ENCODE peak calls at places on chromosome 7, in four cellular contexts. M, V, D and X are unnamed samples.

GRCh38 chr7:2242541-2243482 is 786 bp downstream of the NUDT1 start:
- DNase-seq in M (peak), V (peak), D (no peak), X (peak)

GRCh38 chr7:55486991-55487390 is 85.3 kb downstream of the VOPP1 start:
- DNase-seq in M (no peak), V (no peak), D (no peak), X (no peak)

GRCh38 chr7:54111850-54112249 is 430.3 kb upstream of the VSTM2A start:
- DNase-seq in M (no peak), V (no peak), D (no peak), X (no peak)

GRCh38 chr7:156816943-156817572 is 75.9 kb downstream of the LMBR1 start:
- DNase-seq in M (no peak), V (peak), D (no peak), X (peak)

GRCh38 chr7:103106336-103107070 is 31.6 kb downstream of the ARMC10 start:
- DNase-seq in M (no peak), V (peak), D (peak), X (no peak)

GRCh38 chr7:143390098-143390772 is 9.1 kb downstream of the ZYX start:
- DNase-seq in M (no peak), V (no peak), D (no peak), X (no peak)

GRCh38 chr7:36473454-36474282 is 84.0 kb downstream of the ANLN start:
- DNase-seq in M (peak), V (peak), D (no peak), X (peak)

GRCh38 chr7:135512135-135512887 is 2.4 kb upstream of the CNOT4 start:
- DNase-seq in M (peak), V (peak), D (no peak), X (peak)

GRCh38 chr7:83413425-83413824 is 235.5 kb downstream of the SEMA3E start:
- DNase-seq in M (no peak), V (no peak), D (no peak), X (no peak)
- TF ChIP-seq CHD2 in M (no peak), V (no peak), D (no peak), X (no peak)

DNA sequence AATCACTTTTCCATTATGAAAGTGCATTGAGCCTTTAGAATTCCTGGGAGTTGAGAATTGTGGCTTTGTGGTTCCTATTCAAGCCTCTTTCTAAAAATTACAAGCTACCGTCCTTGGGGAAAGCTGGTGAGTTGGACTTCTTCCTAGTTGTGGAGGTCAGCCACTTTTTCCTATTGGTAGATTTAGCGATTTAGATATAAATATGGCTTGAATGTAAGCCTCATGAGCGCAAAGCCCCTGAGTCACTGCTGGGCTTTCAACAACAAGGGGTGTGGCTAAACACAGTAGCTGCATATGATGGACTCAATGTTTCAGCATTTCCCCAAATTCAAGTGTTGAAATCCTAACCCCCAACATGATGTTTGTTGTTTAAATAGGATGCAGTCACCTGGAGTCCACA is 150.0 kb upstream of the IGFBP3 start:
- DNase-seq in M (no peak), V (no peak), D (no peak), X (no peak)
- TF ChIP-seq RNF2 in M (no peak), V (no peak), D (no peak), X (no peak)

GRCh38 chr7:142188159-142188558 is 69.7 kb downstream of the PRSS58 start:
- DNase-seq in M (no peak), V (no peak), D (no peak), X (no peak)
- TF ChIP-seq USF2 in M (no peak), V (no peak), D (no peak), X (no peak)

GRCh38 chr7:41809081-41809480 is 106.2 kb upstream of the INHBA start:
- DNase-seq in M (no peak), V (no peak), D (no peak), X (no peak)

GRCh38 chr7:41808541-41808940 is 105.7 kb upstream of the INHBA start:
- DNase-seq in M (no peak), V (no peak), D (peak), X (no peak)

GRCh38 chr7:41810258-41810576 is 107.3 kb upstream of the INHBA start:
- DNase-seq in M (no peak), V (no peak), D (no peak), X (no peak)

GRCh38 chr7:41814888-41815287 is 112.0 kb upstream of the INHBA start:
- DNase-seq in M (no peak), V (no peak), D (no peak), X (no peak)

GRCh38 chr7:41809487-41810257 is 106.8 kb upstream of the INHBA start:
- DNase-seq in M (no peak), V (no peak), D (no peak), X (no peak)
- TF ChIP-seq CHD2 in M (no peak), V (no peak), D (no peak), X (no peak)

GRCh38 chr7:75793676-75794075 is 19.9 kb downstream of the CCL24 start:
- DNase-seq in M (no peak), V (no peak), D (no peak), X (no peak)
- TF ChIP-seq RNF2 in M (no peak), V (no peak), D (no peak), X (no peak)

GRCh38 chr7:130758429-130759056 is 24.5 kb upstream of the KLF14 start:
- DNase-seq in M (peak), V (peak), D (no peak), X (peak)
- TF ChIP-seq USF2 in M (no peak), V (no peak), D (no peak), X (no peak)

GRCh38 chr7:20158684-20159083 is 58.5 kb downstream of the MACC1 start:
- DNase-seq in M (no peak), V (peak), D (no peak), X (no peak)
- TF ChIP-seq CHD2 in M (no peak), V (no peak), D (no peak), X (no peak)

GRCh38 chr7:16846611-16847165 is 35.1 kb downstream of the AGR3 start:
- DNase-seq in M (no peak), V (no peak), D (no peak), X (peak)

GRCh38 chr7:16849295-16850148 is 32.3 kb downstream of the AGR3 start:
- DNase-seq in M (no peak), V (no peak), D (no peak), X (no peak)

GRCh38 chr7:16845746-16846145 is 36.0 kb downstream of the AGR3 start:
- DNase-seq in M (no peak), V (no peak), D (no peak), X (no peak)

GRCh38 chr7:16850772-16851466 is 30.9 kb downstream of the AGR3 start:
- DNase-seq in M (no peak), V (no peak), D (no peak), X (no peak)

GRCh38 chr7:16847381-16847860 is 34.4 kb downstream of the AGR3 start:
- DNase-seq in M (peak), V (peak), D (no peak), X (peak)
- TF ChIP-seq RNF2 in M (no peak), V (no peak), D (no peak), X (no peak)